ENCODE peak calls at places on chromosomes 1 and 21, in ten cellular contexts. U, S, A, G, D, K, Y, P, Q and B are unnamed samples.

GRCh38 chr1:248373761-248374160 is 1.8 kb upstream of the OR2T6 start:
- DNase-seq in G (no peak), U (no peak), D (no peak), A (no peak), P (no peak), Q (no peak), K (no peak), Y (no peak), S (no peak), B (no peak)

GRCh38 chr1:221845650-221846371 is 103.9 kb upstream of the DUSP10 start:
- DNase-seq in A (peak), K (peak), S (peak), D (no peak), Y (no peak), G (no peak), U (no peak), Q (peak), P (peak), B (no peak)

GRCh38 chr1:5444365-5444890 is 547.8 kb downstream of the NPHP4 start:
- DNase-seq in A (no peak), Y (no peak), U (no peak), D (no peak), Q (no peak), P (no peak), G (no peak), K (no peak), S (no peak), B (no peak)

GRCh38 chr21:35484032-35484431 is 434.9 kb upstream of the RUNX1 start:
- DNase-seq in K (no peak), Y (no peak), S (no peak), G (no peak), D (no peak), U (no peak), A (no peak), Q (no peak), P (no peak), B (no peak)

GRCh38 chr1:6785721-6786505 is 659 bp downstream of the CAMTA1 start:
- DNase-seq in G (peak), U (no peak), Q (no peak), P (peak), K (no peak), A (no peak), S (no peak), Y (peak), D (no peak), B (no peak)

GRCh38 chr1:179575497-179576314 is at the start of gene NPHS2:
- DNase-seq in A (no peak), D (no peak), K (no peak), Y (no peak), G (peak), P (peak), S (no peak), U (no peak), Q (no peak), B (no peak)

GRCh38 chr1:52905376-52905698 is 16.2 kb downstream of the ECHDC2 start:
- DNase-seq in P (no peak), A (no peak), K (no peak), U (no peak), G (no peak), D (no peak), S (no peak), Q (no peak), Y (peak), B (no peak)

GRCh38 chr21:25936776-25937175 is 202.0 kb downstream of the GABPA start:
- DNase-seq in D (no peak), S (no peak), Q (peak), P (no peak), Y (no peak), U (no peak), K (peak), G (no peak), A (no peak), B (no peak)

GRCh38 chr1:61089338-61089737 is 7.0 kb downstream of the NFIA start:
- DNase-seq in U (no peak), D (no peak), G (no peak), K (no peak), Y (no peak), S (no peak), A (no peak), P (no peak), Q (no peak), B (no peak)

GRCh38 chr1:85952460-85952859 is 204.1 kb downstream of the COL24A1 start:
- DNase-seq in D (no peak), U (no peak), Y (no peak), G (no peak), K (no peak), Q (no peak), A (peak), S (no peak), P (no peak), B (no peak)

GRCh38 chr1:244548558-244549115 is 87.6 kb downstream of the CATSPERE start:
- DNase-seq in U (no peak), K (no peak), P (peak), Y (no peak), A (no peak), Q (no peak), S (no peak), D (no peak), G (no peak), B (no peak)

GRCh38 chr1:30472009-30472408 is 251.4 kb downstream of the MATN1 start:
- DNase-seq in Q (no peak), S (no peak), K (no peak), G (no peak), U (no peak), D (no peak), A (no peak), P (no peak), Y (no peak), B (no peak)

GRCh38 chr1:234533975-234534876 is 55.2 kb upstream of the TARBP1 start:
- DNase-seq in A (peak), K (peak), G (no peak), Q (peak), D (peak), S (no peak), P (no peak), U (peak), Y (peak), B (peak)

GRCh38 chr1:183571678-183572268 is 18.5 kb downstream of the NCF2 start:
- DNase-seq in Y (no peak), A (no peak), K (peak), G (no peak), D (no peak), P (no peak), U (no peak), S (no peak), Q (peak), B (no peak)

GRCh38 chr21:35995522-35996088 is 64.7 kb downstream of the SETD4 start:
- DNase-seq in A (no peak), D (no peak), U (no peak), G (no peak), Y (no peak), K (no peak), S (no peak), Q (peak), P (no peak), B (no peak)

GRCh38 chr1:205543351-205544305 is 39.2 kb downstream of the CDK18 start:
- DNase-seq in P (peak), G (peak), A (peak), U (peak), S (no peak), D (peak), Y (peak), K (peak), Q (peak), B (peak)

GRCh38 chr1:145995148-145995851 is 1.1 kb downstream of the TXNIP start:
- DNase-seq in A (no peak), Y (no peak), S (no peak), K (no peak), D (no peak), G (no peak), U (no peak), P (peak), Q (no peak), B (no peak)

GRCh38 chr1:160097911-160098851 is at the start of gene IGSF8:
- DNase-seq in S (peak), K (peak), A (peak), Q (peak), G (peak), Y (peak), D (peak), P (peak), U (peak), B (no peak)

GRCh38 chr1:65658122-65658521 is 134.6 kb upstream of the PDE4B start:
- DNase-seq in K (no peak), P (no peak), S (no peak), Q (peak), U (no peak), A (no peak), D (no peak), G (no peak), Y (no peak), B (peak)

GRCh38 chr1:112872551-112872962 is 83.4 kb downstream of the SLC16A1 start:
- DNase-seq in Y (no peak), S (no peak), Q (peak), K (peak), D (no peak), P (peak), G (no peak), U (no peak), A (no peak), B (no peak)

GRCh38 chr1:53093451-53093754 is 31.4 kb downstream of the PODN start:
- DNase-seq in G (no peak), U (no peak), D (no peak), A (no peak), K (no peak), P (no peak), Y (no peak), Q (no peak), S (no peak), B (no peak)

GRCh38 chr1:69824932-69825331 is 257.2 kb downstream of the LRRC7 start:
- DNase-seq in S (no peak), K (peak), Q (no peak), P (no peak), U (no peak), Y (peak), D (no peak), G (no peak), A (no peak), B (peak)

GRCh38 chr1:77536813-77537212 is 145.6 kb downstream of the ZZZ3 start:
- DNase-seq in A (peak), U (no peak), G (no peak), S (peak), Y (no peak), P (no peak), Q (peak), K (peak), D (no peak), B (peak)

GRCh38 chr1:196029410-196029809 is 578.8 kb downstream of the KCNT2 start:
- DNase-seq in D (no peak), G (no peak), Y (no peak), P (no peak), Q (no peak), U (no peak), S (no peak), A (no peak), K (no peak), B (no peak)

GRCh38 chr1:67126111-67126746 is 8.5 kb downstream of the C1orf141 start:
- DNase-seq in U (no peak), G (no peak), S (no peak), Y (no peak), D (no peak), A (no peak), P (no peak), K (peak), Q (peak), B (no peak)

GRCh38 chr1:152110860-152111514 is 4.3 kb downstream of the TCHH start:
- DNase-seq in G (peak), P (peak), Y (no peak), A (no peak), Q (peak), S (no peak), K (peak), D (no peak), U (no peak), B (no peak)

GRCh38 chr1:202122639-202123335 is at the start of gene GPR37L1:
- DNase-seq in G (peak), A (no peak), D (peak), S (no peak), Y (no peak), P (peak), U (no peak), K (peak), Q (peak), B (no peak)

GRCh38 chr21:41186763-41187536 is 19.0 kb downstream of the BACE2 start:
- DNase-seq in P (peak), G (no peak), A (no peak), D (no peak), Q (no peak), Y (no peak), K (no peak), S (no peak), U (no peak), B (no peak)

GRCh38 chr1:153563991-153564390 is 1.7 kb downstream of the S100A2 start:
- DNase-seq in Y (no peak), S (no peak), K (no peak), P (peak), A (no peak), U (no peak), D (no peak), G (no peak), Q (no peak), B (no peak)

GRCh38 chr1:47534417-47534816 is 96.6 kb downstream of the FOXD2 start:
- DNase-seq in S (no peak), Q (peak), D (peak), P (no peak), U (no peak), K (peak), A (no peak), G (no peak), Y (no peak), B (no peak)

GRCh38 chr1:64514197-64514765 is 44.4 kb downstream of the CACHD1 start:
- DNase-seq in G (no peak), K (peak), D (no peak), Y (no peak), P (no peak), A (peak), U (no peak), S (no peak), Q (peak), B (peak)

GRCh38 chr21:36082140-36082742 is 12.4 kb downstream of the CBR1 start:
- DNase-seq in A (no peak), P (no peak), Y (no peak), D (no peak), U (no peak), G (no peak), K (no peak), Q (no peak), S (no peak), B (no peak)

GRCh38 chr1:57982852-57983251 is 559.0 kb upstream of the DAB1 start:
- DNase-seq in A (no peak), G (no peak), Y (no peak), S (no peak), D (no peak), P (no peak), K (no peak), Q (no peak), U (no peak), B (no peak)

GRCh38 chr1:186511761-186512637 is 51.1 kb upstream of the PDC start:
- DNase-seq in D (no peak), P (peak), Q (no peak), U (no peak), G (no peak), K (no peak), A (no peak), Y (no peak), S (no peak), B (no peak)

GRCh38 chr1:63326473-63327380 is 4.4 kb downstream of the FOXD3 start:
- DNase-seq in S (no peak), K (peak), A (no peak), D (no peak), U (no peak), Q (no peak), Y (no peak), P (peak), G (peak), B (no peak)

GRCh38 chr1:4044967-4045366 is 144.9 kb upstream of the C1orf174 start:
- DNase-seq in Q (no peak), G (no peak), K (no peak), Y (no peak), U (no peak), S (no peak), P (no peak), A (no peak), D (no peak), B (no peak)

GRCh38 chr1:109933856-109934711 is 23.4 kb downstream of the CSF1 start:
- DNase-seq in P (no peak), S (no peak), A (no peak), K (peak), D (no peak), Y (no peak), G (no peak), Q (peak), U (no peak), B (no peak)
- TF ChIP-seq CTCF in P (no peak), S (no peak), A (no peak), K (no peak), D (no peak), Y (no peak), G (no peak), Q (no peak), U (no peak), B (no peak)

DNA sequence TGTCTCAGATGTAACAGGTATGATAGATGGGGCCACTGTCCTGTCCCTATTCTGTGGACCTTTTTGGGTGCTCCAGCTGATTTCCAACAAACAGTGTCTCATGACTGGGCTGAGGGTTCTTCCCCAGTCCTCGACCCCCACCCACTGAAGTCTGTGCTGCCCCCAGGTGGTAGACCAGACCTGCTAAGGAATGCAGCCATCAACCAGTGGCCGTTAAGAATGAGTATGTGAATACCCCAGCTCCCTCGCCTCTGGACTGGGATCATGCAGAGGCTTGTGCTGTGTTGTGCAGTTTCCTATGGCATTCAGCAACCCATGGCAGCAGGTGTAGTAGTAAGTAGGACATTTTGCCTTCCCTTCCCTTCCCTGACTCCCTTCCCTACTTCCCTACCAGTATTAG is 183.1 kb upstream of the KAZN start:
- DNase-seq in A (no peak), D (no peak), U (no peak), P (peak), S (no peak), K (no peak), Y (no peak), G (peak), Q (no peak), B (no peak)
- TF ChIP-seq CTCF in A (no peak), D (no peak), U (no peak), P (peak), S (peak), K (no peak), Y (no peak), G (no peak), Q (no peak), B (peak)

GRCh38 chr1:23370744-23371710 is 1.4 kb upstream of the ZNF436 start:
- DNase-seq in Q (peak), U (no peak), D (no peak), K (no peak), P (peak), S (no peak), A (no peak), G (peak), Y (peak), B (no peak)
- TF ChIP-seq CTCF in Q (no peak), U (no peak), D (no peak), K (no peak), P (peak), S (no peak), A (peak), G (peak), Y (peak), B (no peak)

GRCh38 chr1:95534985-95535384 is 301.0 kb downstream of the RWDD3 start:
- DNase-seq in Q (no peak), S (no peak), Y (no peak), P (peak), K (no peak), D (no peak), U (no peak), A (no peak), G (no peak), B (no peak)
- TF ChIP-seq CTCF in Q (no peak), S (no peak), Y (no peak), P (no peak), K (no peak), D (no peak), U (no peak), A (no peak), G (no peak), B (no peak)